ENCODE peak calls at places on chromosomes 6 and 20, in five cellular contexts. O is small intestine, J is prostate gland, M is spleen, L is hepatocyte. T is an unnamed sample. For H3K4me1, the result is how much of the 10 kb centered on the place peaks cover.

GRCh38 chr6:121314407-121315112 is 19.7 kb downstream of the TBC1D32 start:
- DNase-seq in O (peak), J (no peak), M (no peak), L (no peak), T (no peak)

GRCh38 chr6:151723152-151723551 is 84.3 kb upstream of the ESR1 start:
- DNase-seq in O (no peak), J (no peak), M (no peak), L (no peak), T (no peak)

GRCh38 chr6:25278557-25278913 is 639 bp upstream of the CARMIL1 start:
- DNase-seq in O (no peak), J (no peak), M (no peak), L (no peak), T (peak)

GRCh38 chr20:258963-259362 is 1.4 kb downstream of the DEFB132 start:
- DNase-seq in O (peak), J (no peak), M (no peak), L (no peak), T (peak)

GRCh38 chr20:13220194-13220856 is 749 bp upstream of the ISM1 start:
- DNase-seq in O (peak), J (peak), M (peak), L (peak), T (peak)

GRCh38 chr6:165821754-165822153 is 158.7 kb upstream of the PDE10A start:
- DNase-seq in O (no peak), J (no peak), M (no peak), L (no peak), T (no peak)

GRCh38 chr20:25532015-25532751 is 53.1 kb downstream of the NINL start:
- DNase-seq in O (no peak), J (no peak), M (no peak), L (no peak), T (no peak)

GRCh38 chr6:3231213-3232016 is 4.0 kb upstream of the TUBB2B start:
- DNase-seq in O (peak), J (peak), M (no peak), L (peak), T (peak)

GRCh38 chr20:49384437-49385434 is 97.7 kb downstream of the KCNB1 start:
- DNase-seq in O (peak), J (no peak), M (peak), L (peak), T (peak)

GRCh38 chr6:40791004-40791403 is 203.8 kb upstream of the LRFN2 start:
- DNase-seq in O (no peak), J (no peak), M (no peak), L (no peak), T (no peak)

GRCh38 chr20:44648068-44648467 is 3.4 kb downstream of the ADA start:
- DNase-seq in O (no peak), J (no peak), M (no peak), L (no peak), T (no peak)

GRCh38 chr6:41901882-41902519 is 6.8 kb upstream of the USP49 start:
- DNase-seq in O (peak), J (no peak), M (no peak), L (no peak), T (peak)

GRCh38 chr6:11732036-11732545 is 46.5 kb downstream of the ADTRP start:
- DNase-seq in O (no peak), J (no peak), M (peak), L (no peak), T (no peak)

GRCh38 chr6:14472964-14473363 is 355.4 kb downstream of the CD83 start:
- DNase-seq in O (no peak), J (no peak), M (no peak), L (no peak), T (no peak)

GRCh38 chr6:9464583-9464982 is 950.3 kb downstream of the TFAP2A start:
- DNase-seq in O (no peak), J (no peak), M (no peak), L (no peak), T (no peak)

GRCh38 chr6:142881290-142881689 is 63.7 kb downstream of the HIVEP2 start:
- DNase-seq in O (no peak), J (no peak), M (no peak), L (no peak), T (no peak)

GRCh38 chr6:26520088-26520839 is 17.9 kb upstream of the HMGN4 start:
- DNase-seq in O (no peak), J (no peak), M (no peak), L (no peak), T (no peak)

GRCh38 chr6:149052350-149053106 is 265.0 kb upstream of the TAB2 start:
- DNase-seq in O (no peak), J (no peak), M (no peak), L (no peak), T (no peak)

GRCh38 chr6:139442188-139442625 is 67.8 kb upstream of the CITED2 start:
- DNase-seq in O (no peak), J (no peak), M (no peak), L (no peak), T (no peak)

GRCh38 chr20:50919567-50919966 is 11.7 kb downstream of the ADNP start:
- DNase-seq in O (peak), J (peak), M (no peak), L (peak), T (no peak)

GRCh38 chr6:11366934-11367637 is 134.6 kb upstream of the NEDD9 start:
- DNase-seq in O (no peak), J (no peak), M (no peak), L (no peak), T (peak)

GRCh38 chr6:37187321-37188022 is 17.5 kb downstream of the PIM1 start:
- DNase-seq in O (no peak), J (no peak), M (no peak), L (no peak), T (no peak)
- H3K4me1 ChIP-seq in O (under half), J (under half), M (half or more), L (under half), T (under half)

DNA sequence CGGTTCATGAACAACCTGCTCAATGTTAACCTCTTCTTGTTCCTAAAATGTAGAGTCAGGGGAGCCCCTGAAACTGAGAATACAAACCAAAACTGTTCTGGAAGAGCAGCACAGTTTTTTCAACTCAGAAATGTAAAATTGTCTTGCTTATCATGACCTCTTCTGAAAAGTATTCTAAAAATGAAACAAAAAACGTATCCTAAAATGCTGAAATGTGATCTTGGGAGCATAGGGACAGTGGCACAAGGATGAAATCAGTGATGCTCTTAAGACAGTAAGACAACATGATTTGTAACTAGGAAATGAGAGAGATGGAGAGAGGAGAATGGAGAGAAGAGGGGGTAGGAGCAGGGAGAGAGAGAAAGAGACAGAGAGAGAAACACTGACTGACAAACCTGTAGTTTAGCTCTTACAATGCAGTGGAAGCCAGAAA is 27.5 kb downstream of the NCOA7 start:
- DNase-seq in O (no peak), J (no peak), M (no peak), L (no peak), T (no peak)
- H3K27ac ChIP-seq in O (peak), J (no peak), M (peak), L (peak), T (no peak)

GRCh38 chr20:17961600-17961965 is 7.0 kb downstream of the SNX5 start:
- DNase-seq in O (no peak), J (no peak), M (no peak), L (no peak), T (no peak)

GRCh38 chr20:17964632-17965031 is 4.0 kb downstream of the SNX5 start:
- DNase-seq in O (no peak), J (no peak), M (no peak), L (no peak), T (no peak)

GRCh38 chr20:17964073-17964472 is 4.5 kb downstream of the SNX5 start:
- DNase-seq in O (no peak), J (no peak), M (no peak), L (no peak), T (no peak)

GRCh38 chr20:17965042-17965697 is 3.4 kb downstream of the SNX5 start:
- DNase-seq in O (peak), J (no peak), M (peak), L (no peak), T (peak)

GRCh38 chr20:17963114-17963897 is 5.3 kb downstream of the SNX5 start:
- DNase-seq in O (no peak), J (no peak), M (no peak), L (no peak), T (no peak)
- H3K4me1 ChIP-seq in O (under half), J (under half), M (half or more), L (half or more), T (under half)

DNA sequence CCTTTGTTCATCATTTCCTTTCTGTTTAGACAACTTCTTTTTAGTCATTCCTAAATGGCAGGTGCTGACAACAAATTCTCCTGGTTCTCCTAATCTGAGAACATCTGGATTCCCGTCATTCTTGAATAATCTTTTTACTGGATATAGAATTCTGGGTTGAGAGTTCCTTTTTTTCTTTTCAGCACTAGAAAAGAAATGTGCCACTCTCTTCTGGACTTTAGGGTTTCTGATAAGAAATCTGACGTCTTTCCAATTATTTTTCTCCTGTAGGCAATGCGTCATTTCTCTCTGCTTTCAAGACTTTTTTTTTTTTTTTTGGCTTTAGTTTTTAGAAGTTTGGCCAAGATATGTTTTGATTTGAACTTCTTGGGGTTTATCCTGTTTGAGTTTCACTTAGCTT is 66.0 kb upstream of the RNF24 start:
- DNase-seq in O (no peak), J (no peak), M (no peak), L (no peak), T (peak)
- H3K27ac ChIP-seq in O (no peak), J (no peak), M (peak), L (no peak), T (no peak)

GRCh38 chr20:10652660-10653191 is 21.1 kb downstream of the JAG1 start:
- DNase-seq in O (no peak), J (no peak), M (no peak), L (no peak), T (no peak)

GRCh38 chr20:10654630-10655029 is 19.2 kb downstream of the JAG1 start:
- DNase-seq in O (peak), J (peak), M (no peak), L (peak), T (peak)

GRCh38 chr20:10652185-10652584 is 21.6 kb downstream of the JAG1 start:
- DNase-seq in O (no peak), J (no peak), M (no peak), L (no peak), T (no peak)

GRCh38 chr20:10655723-10656122 is 18.1 kb downstream of the JAG1 start:
- DNase-seq in O (no peak), J (no peak), M (no peak), L (no peak), T (no peak)

GRCh38 chr20:10653593-10654288 is 20.1 kb downstream of the JAG1 start:
- DNase-seq in O (peak), J (no peak), M (no peak), L (no peak), T (peak)
- H3K4me1 ChIP-seq in O (under half), J (under half), M (half or more), L (under half), T (half or more)

GRCh38 chr6:31730631-31731086 is 1.6 kb upstream of the DDAH2 start:
- DNase-seq in O (no peak), J (no peak), M (peak), L (no peak), T (no peak)
- H3K27ac ChIP-seq in O (peak), J (peak), M (peak), L (peak), T (peak)

GRCh38 chr6:130118236-130118635 is 99.9 kb downstream of the L3MBTL3 start:
- DNase-seq in O (no peak), J (no peak), M (no peak), L (no peak), T (no peak)

GRCh38 chr6:130119211-130119610 is 100.8 kb downstream of the L3MBTL3 start:
- DNase-seq in O (no peak), J (no peak), M (no peak), L (no peak), T (no peak)

GRCh38 chr6:130120731-130121130 is 102.0 kb downstream of the SAMD3 start:
- DNase-seq in O (no peak), J (no peak), M (no peak), L (no peak), T (no peak)

GRCh38 chr6:130115036-130115435 is 96.7 kb downstream of the L3MBTL3 start:
- DNase-seq in O (no peak), J (no peak), M (no peak), L (no peak), T (no peak)

GRCh38 chr6:130116273-130116672 is 97.9 kb downstream of the L3MBTL3 start:
- DNase-seq in O (no peak), J (no peak), M (no peak), L (no peak), T (no peak)
- H3K4me1 ChIP-seq in O (under half), J (under half), M (under half), L (under half), T (under half)

GRCh38 chr20:31665753-31666152 is 28.0 kb downstream of the COX4I2 start:
- DNase-seq in O (no peak), J (no peak), M (no peak), L (no peak), T (no peak)
- H3K27ac ChIP-seq in O (no peak), J (peak), M (peak), L (no peak), T (no peak)

GRCh38 chr6:168873266-168873665 is 380.4 kb downstream of the THBS2 start:
- DNase-seq in O (no peak), J (no peak), M (no peak), L (no peak), T (no peak)
- H3K4me1 ChIP-seq in O (under half), J (under half), M (under half), L (under half), T (under half)

GRCh38 chr6:128631031-128631430 is 110.6 kb upstream of the PTPRK start:
- DNase-seq in O (no peak), J (no peak), M (no peak), L (no peak), T (no peak)
- H3K27ac ChIP-seq in O (no peak), J (no peak), M (no peak), L (no peak), T (peak)

T was measured in cardiac muscle cell.